ENCODE peak calls at places on chromosomes 5 and 9, in four cellular contexts. One of them, this sample, is unnamed.

GRCh38 chr5:59036274-59036961 is 453.5 kb downstream of the RAB3C start:
- DNase-seq in cardiac muscle cell: no peak
- DNase-seq in pancreas: no peak
- DNase-seq in aorta: no peak
- DNase-seq in this sample: peak; percentile 91

GRCh38 chr9:6272229-6272597 is 56.0 kb upstream of the TPD52L3 start:
- DNase-seq in cardiac muscle cell: no peak
- DNase-seq in pancreas: peak; percentile 56
- DNase-seq in aorta: no peak
- DNase-seq in this sample: peak; percentile 88

GRCh38 chr5:54628049-54628448 is 110.5 kb downstream of the SNX18 start:
- DNase-seq in cardiac muscle cell: no peak
- DNase-seq in pancreas: no peak
- DNase-seq in aorta: no peak
- DNase-seq in this sample: no peak

GRCh38 chr5:148913985-148914421 is 87.6 kb downstream of the ADRB2 start:
- DNase-seq in cardiac muscle cell: peak; percentile 14
- DNase-seq in pancreas: no peak
- DNase-seq in aorta: no peak
- DNase-seq in this sample: peak; percentile 45

GRCh38 chr9:119273325-119273904 is 95.8 kb downstream of the BRINP1 start:
- DNase-seq in cardiac muscle cell: no peak
- DNase-seq in pancreas: no peak
- DNase-seq in aorta: no peak
- DNase-seq in this sample: no peak

GRCh38 chr9:121910491-121911040 is 182.5 kb downstream of the TTLL11 start:
- DNase-seq in cardiac muscle cell: no peak
- DNase-seq in pancreas: no peak
- DNase-seq in aorta: no peak
- DNase-seq in this sample: no peak

GRCh38 chr9:120445974-120446373 is 134.0 kb downstream of the CDK5RAP2 start:
- DNase-seq in cardiac muscle cell: no peak
- DNase-seq in pancreas: no peak
- DNase-seq in aorta: no peak
- DNase-seq in this sample: no peak

GRCh38 chr5:172453986-172454354 is 355 bp downstream of the SH3PXD2B start:
- DNase-seq in cardiac muscle cell: no peak
- DNase-seq in pancreas: peak; percentile 66
- DNase-seq in aorta: peak; percentile 85
- DNase-seq in this sample: peak; percentile 51

GRCh38 chr5:109083937-109084336 is 325.8 kb downstream of the PJA2 start:
- DNase-seq in cardiac muscle cell: no peak
- DNase-seq in pancreas: no peak
- DNase-seq in aorta: no peak
- DNase-seq in this sample: no peak

GRCh38 chr5:52786937-52787599 is 648 bp upstream of the ITGA1 start:
- DNase-seq in cardiac muscle cell: no peak
- DNase-seq in pancreas: peak; percentile 41
- DNase-seq in aorta: no peak
- DNase-seq in this sample: no peak

GRCh38 chr5:34719029-34719428 is 62.9 kb downstream of the RAI14 start:
- DNase-seq in cardiac muscle cell: no peak
- DNase-seq in pancreas: no peak
- DNase-seq in aorta: no peak
- DNase-seq in this sample: no peak

GRCh38 chr5:111271885-111272284 is 47.7 kb downstream of the CAMK4 start:
- DNase-seq in cardiac muscle cell: no peak
- DNase-seq in pancreas: no peak
- DNase-seq in aorta: no peak
- DNase-seq in this sample: no peak

GRCh38 chr5:147509041-147509709 is 693 bp downstream of the DPYSL3 start:
- DNase-seq in cardiac muscle cell: no peak
- DNase-seq in pancreas: no peak
- DNase-seq in aorta: peak; percentile 80
- DNase-seq in this sample: no peak

GRCh38 chr9:131960311-131960710 is 119.4 kb downstream of the MED27 start:
- DNase-seq in cardiac muscle cell: no peak
- DNase-seq in pancreas: no peak
- DNase-seq in aorta: no peak
- DNase-seq in this sample: peak; percentile 64

GRCh38 chr9:108702681-108703080 is 153.1 kb downstream of the ACTL7B start:
- DNase-seq in cardiac muscle cell: no peak
- DNase-seq in pancreas: no peak
- DNase-seq in aorta: no peak
- DNase-seq in this sample: no peak

GRCh38 chr9:98142182-98142924 is 23.3 kb upstream of the TRIM14 start:
- DNase-seq in cardiac muscle cell: no peak
- DNase-seq in pancreas: no peak
- DNase-seq in aorta: no peak
- DNase-seq in this sample: no peak

GRCh38 chr5:17018871-17019270 is 82.8 kb upstream of the MYO10 start:
- DNase-seq in cardiac muscle cell: no peak
- DNase-seq in pancreas: no peak
- DNase-seq in aorta: no peak
- DNase-seq in this sample: no peak

GRCh38 chr9:92506184-92506857 is 24.0 kb upstream of the ASPN start:
- DNase-seq in cardiac muscle cell: no peak
- DNase-seq in pancreas: no peak
- DNase-seq in aorta: no peak
- DNase-seq in this sample: peak; percentile 97

GRCh38 chr9:130444565-130445221 is at the start of gene ASS1:
- DNase-seq in cardiac muscle cell: peak; percentile 81
- DNase-seq in pancreas: peak; percentile 88
- DNase-seq in aorta: peak; percentile 90
- DNase-seq in this sample: peak; percentile 17

GRCh38 chr9:89839427-89839826 is 234.6 kb downstream of the GADD45G start:
- DNase-seq in cardiac muscle cell: no peak
- DNase-seq in pancreas: no peak
- DNase-seq in aorta: no peak
- DNase-seq in this sample: no peak

GRCh38 chr9:98738741-98739140 is 30.0 kb upstream of the GABBR2 start:
- DNase-seq in cardiac muscle cell: no peak
- DNase-seq in pancreas: no peak
- DNase-seq in aorta: no peak
- DNase-seq in this sample: no peak

GRCh38 chr9:80156262-80156661 is 584.5 kb downstream of the TLE4 start:
- DNase-seq in cardiac muscle cell: no peak
- DNase-seq in pancreas: no peak
- DNase-seq in aorta: no peak
- DNase-seq in this sample: no peak

GRCh38 chr5:178784391-178784790 is 53.9 kb upstream of the ZNF354A start:
- DNase-seq in cardiac muscle cell: no peak
- DNase-seq in pancreas: no peak
- DNase-seq in aorta: peak; percentile 31
- DNase-seq in this sample: no peak

GRCh38 chr5:120794121-120794520 is 330.0 kb downstream of the PRR16 start:
- DNase-seq in cardiac muscle cell: no peak
- DNase-seq in pancreas: no peak
- DNase-seq in aorta: no peak
- DNase-seq in this sample: peak; percentile 21

GRCh38 chr5:150217041-150217440 is 27.2 kb downstream of the SLC6A7 start:
- DNase-seq in cardiac muscle cell: no peak
- DNase-seq in pancreas: no peak
- DNase-seq in aorta: no peak
- DNase-seq in this sample: no peak

GRCh38 chr9:77907581-77907980 is 124.0 kb downstream of the GNAQ start:
- DNase-seq in cardiac muscle cell: no peak
- DNase-seq in pancreas: no peak
- DNase-seq in aorta: no peak
- DNase-seq in this sample: peak; percentile 37

GRCh38 chr9:78707481-78707977 is 410.6 kb downstream of the PSAT1 start:
- DNase-seq in cardiac muscle cell: no peak
- DNase-seq in pancreas: no peak
- DNase-seq in aorta: no peak
- DNase-seq in this sample: peak; percentile 30

GRCh38 chr5:163565492-163565891 is 60.1 kb downstream of the MAT2B start:
- DNase-seq in cardiac muscle cell: peak; percentile 72
- DNase-seq in pancreas: no peak
- DNase-seq in aorta: no peak
- DNase-seq in this sample: no peak

GRCh38 chr5:115500225-115500624 is 44.4 kb downstream of the FEM1C start:
- DNase-seq in cardiac muscle cell: no peak
- DNase-seq in pancreas: no peak
- DNase-seq in aorta: no peak
- DNase-seq in this sample: no peak
- H3K4me3 ChIP-seq in cardiac muscle cell: no peak overlapping the region
- H3K4me3 ChIP-seq in pancreas: no peak overlapping the region
- H3K4me3 ChIP-seq in aorta: no peak overlapping the region
- H3K4me3 ChIP-seq in this sample: no peak overlapping the region

GRCh38 chr5:138649775-138650174 is 74.6 kb upstream of the HSPA9 start:
- DNase-seq in cardiac muscle cell: no peak
- DNase-seq in pancreas: no peak
- DNase-seq in aorta: no peak
- DNase-seq in this sample: no peak

GRCh38 chr5:138648841-138649240 is 73.6 kb upstream of the HSPA9 start:
- DNase-seq in cardiac muscle cell: no peak
- DNase-seq in pancreas: no peak
- DNase-seq in aorta: no peak
- DNase-seq in this sample: no peak

GRCh38 chr5:138649316-138649720 is 74.1 kb upstream of the HSPA9 start:
- DNase-seq in cardiac muscle cell: no peak
- DNase-seq in pancreas: no peak
- DNase-seq in aorta: no peak
- DNase-seq in this sample: no peak

GRCh38 chr5:138650999-138651766 is 76.0 kb upstream of the HSPA9 start:
- DNase-seq in cardiac muscle cell: no peak
- DNase-seq in pancreas: no peak
- DNase-seq in aorta: no peak
- DNase-seq in this sample: no peak

GRCh38 chr5:138650196-138650595 is 75.0 kb upstream of the HSPA9 start:
- DNase-seq in cardiac muscle cell: no peak
- DNase-seq in pancreas: no peak
- DNase-seq in aorta: no peak
- DNase-seq in this sample: no peak
- H3K4me3 ChIP-seq in cardiac muscle cell: no peak overlapping the region
- H3K4me3 ChIP-seq in pancreas: no peak overlapping the region
- H3K4me3 ChIP-seq in aorta: no peak overlapping the region
- H3K4me3 ChIP-seq in this sample: no peak overlapping the region

GRCh38 chr5:141383345-141383744 is 803 bp downstream of the PCDHGA7 start:
- DNase-seq in cardiac muscle cell: no peak
- DNase-seq in pancreas: no peak
- DNase-seq in aorta: peak; percentile 43
- DNase-seq in this sample: no peak
- H3K4me3 ChIP-seq in cardiac muscle cell: no peak overlapping the region
- H3K4me3 ChIP-seq in pancreas: peak overlapping the region; percentile 17
- H3K4me3 ChIP-seq in aorta: no peak overlapping the region
- H3K4me3 ChIP-seq in this sample: peak overlapping the region; percentile 76

GRCh38 chr9:16708638-16709435 is 161.6 kb downstream of the BNC2 start:
- DNase-seq in cardiac muscle cell: no peak
- DNase-seq in pancreas: no peak
- DNase-seq in aorta: no peak
- DNase-seq in this sample: peak; percentile 82
- H3K4me3 ChIP-seq in cardiac muscle cell: no peak overlapping the region
- H3K4me3 ChIP-seq in pancreas: no peak overlapping the region
- H3K4me3 ChIP-seq in aorta: no peak overlapping the region
- H3K4me3 ChIP-seq in this sample: no peak overlapping the region

GRCh38 chr5:96675882-96676281 is 13.7 kb downstream of the CAST start:
- DNase-seq in cardiac muscle cell: no peak
- DNase-seq in pancreas: no peak
- DNase-seq in aorta: no peak
- DNase-seq in this sample: no peak

GRCh38 chr5:96677496-96677895 is 15.3 kb downstream of the CAST start:
- DNase-seq in cardiac muscle cell: no peak
- DNase-seq in pancreas: no peak
- DNase-seq in aorta: no peak
- DNase-seq in this sample: no peak

GRCh38 chr5:96683392-96683791 is 21.2 kb downstream of the CAST start:
- DNase-seq in cardiac muscle cell: no peak
- DNase-seq in pancreas: no peak
- DNase-seq in aorta: no peak
- DNase-seq in this sample: no peak

GRCh38 chr5:96680759-96681158 is 18.6 kb downstream of the CAST start:
- DNase-seq in cardiac muscle cell: no peak
- DNase-seq in pancreas: no peak
- DNase-seq in aorta: peak; percentile 78
- DNase-seq in this sample: peak; percentile 67

GRCh38 chr5:96679293-96679692 is 17.1 kb downstream of the CAST start:
- DNase-seq in cardiac muscle cell: no peak
- DNase-seq in pancreas: no peak
- DNase-seq in aorta: no peak
- DNase-seq in this sample: no peak
- H3K4me3 ChIP-seq in cardiac muscle cell: no peak overlapping the region
- H3K4me3 ChIP-seq in pancreas: no peak overlapping the region
- H3K4me3 ChIP-seq in aorta: no peak overlapping the region
- H3K4me3 ChIP-seq in this sample: no peak overlapping the region

GRCh38 chr9:33159058-33159759 is 7.9 kb downstream of the B4GALT1 start:
- DNase-seq in cardiac muscle cell: no peak
- DNase-seq in pancreas: peak; percentile 68
- DNase-seq in aorta: peak; percentile 85
- DNase-seq in this sample: peak; percentile 87
- H3K4me3 ChIP-seq in cardiac muscle cell: no peak overlapping the region
- H3K4me3 ChIP-seq in pancreas: no peak overlapping the region
- H3K4me3 ChIP-seq in aorta: no peak overlapping the region
- H3K4me3 ChIP-seq in this sample: peak overlapping the region; percentile 10